ENCODE peak calls at places on chromosome 21, in seven cellular contexts. L is lower lobe of right lung, O is DND-41, T is GM06990, E is WERI-Rb-1, G is hepatocyte, N is fibroblast of villous mesenchyme. F is an unnamed sample.

GRCh38 chr21:14956826-14957225 is 108.0 kb downstream of the NRIP1 start:
- DNase-seq in G (no peak), N (no peak), O (no peak), L (no peak), E (no peak), T (no peak), F (peak; percentile 70)

GRCh38 chr21:40631201-40631600 is 215.8 kb downstream of the DSCAM start:
- DNase-seq in N (no peak), L (no peak), T (no peak), O (no peak), E (no peak), G (no peak), F (peak; percentile 4)

GRCh38 chr21:42406201-42406601 is 2.5 kb downstream of the UBASH3A start:
- DNase-seq in O (peak; percentile 88), T (no peak), G (no peak), N (no peak), E (no peak), L (no peak), F (no peak)

GRCh38 chr21:32083175-32083574 is 195.7 kb downstream of the MIS18A start:
- DNase-seq in O (no peak), T (no peak), G (no peak), N (no peak), E (no peak), L (no peak), F (no peak)

GRCh38 chr21:39136711-39137110 is 46.5 kb downstream of the PSMG1 start:
- DNase-seq in E (no peak), N (peak; percentile 49), O (no peak), G (no peak), T (no peak), L (no peak), F (peak; percentile 35)

GRCh38 chr21:42579456-42580075 is 65.9 kb downstream of the SLC37A1 start:
- DNase-seq in E (no peak), T (no peak), G (no peak), L (no peak), O (no peak), N (no peak), F (no peak)

GRCh38 chr21:37711294-37711844 is 204.9 kb downstream of the KCNJ6 start:
- DNase-seq in T (no peak), O (no peak), L (no peak), E (no peak), N (peak; percentile 46), G (no peak), F (no peak)

GRCh38 chr21:14566889-14567288 is 20.8 kb upstream of the SAMSN1 start:
- DNase-seq in O (no peak), G (no peak), E (no peak), T (no peak), N (no peak), L (no peak), F (no peak)

GRCh38 chr21:29499734-29500343 is 201.1 kb downstream of the BACH1 start:
- DNase-seq in T (no peak), G (no peak), O (peak; percentile 17), E (peak; percentile 80), L (no peak), N (peak; percentile 48), F (peak; percentile 29)

GRCh38 chr21:34075760-34076159 is 2.4 kb downstream of the MRPS6 start:
- DNase-seq in N (peak; percentile 58), L (no peak), O (peak; percentile 57), G (no peak), T (no peak), E (no peak), F (no peak)
- H3K4me3 ChIP-seq in N (peak overlapping the region; percentile 87), L (peak overlapping the region; percentile 73), O (peak overlapping the region; percentile 92), G (peak overlapping the region; percentile 69), T (peak overlapping the region; percentile 88), E (no peak overlapping the region), F (no peak overlapping the region)

DNA sequence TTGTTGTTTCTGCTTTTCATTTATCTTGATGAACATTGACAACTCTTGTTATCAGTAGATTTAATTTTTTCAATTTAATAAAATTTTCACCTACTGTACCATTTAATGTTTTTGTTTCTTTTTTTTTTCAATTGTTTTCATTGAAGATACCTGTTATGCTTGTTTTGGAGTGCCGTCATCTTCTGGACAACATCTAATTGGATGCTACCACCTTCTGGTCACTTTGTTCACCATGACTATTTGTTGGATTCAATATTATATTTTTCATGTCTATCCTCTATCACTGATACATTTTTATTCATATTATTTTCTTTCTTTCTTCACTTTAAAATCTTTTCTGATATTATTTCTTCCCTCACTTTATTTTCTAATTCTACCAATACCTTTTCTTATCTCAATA is 14.0 kb downstream of the KRTAP21-2 start:
- DNase-seq in T (no peak), G (no peak), N (no peak), O (no peak), L (no peak), E (no peak), F (no peak)
- TF ChIP-seq CTCF in T (no peak), G (peak; percentile 16), N (no peak), O (no peak), L (no peak), E (no peak), F (no peak)

DNA sequence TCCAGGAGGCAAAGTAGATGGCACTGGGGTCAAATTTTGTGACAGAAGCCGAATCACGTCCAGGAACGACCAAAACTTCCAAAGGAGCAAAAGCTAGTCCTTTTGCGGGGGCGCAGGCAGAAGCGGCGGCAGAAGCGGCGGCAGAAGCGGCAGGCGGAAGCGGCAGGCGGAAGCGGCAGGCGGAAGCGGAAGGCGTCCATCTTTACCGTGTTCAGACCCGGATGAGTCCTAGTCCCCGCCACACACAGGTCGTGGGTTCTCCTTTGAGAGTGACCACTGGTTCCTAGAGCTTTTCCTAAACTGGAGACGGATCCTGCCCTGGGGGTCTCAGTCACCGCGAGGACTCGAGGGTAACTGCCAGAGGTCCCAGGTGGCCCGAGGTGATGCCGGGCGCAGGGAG is 53.6 kb downstream of the POFUT2 start:
- DNase-seq in T (no peak), E (no peak), G (no peak), N (no peak), O (no peak), L (no peak), F (no peak)
- H3K4me3 ChIP-seq in T (no peak overlapping the region), E (no peak overlapping the region), G (no peak overlapping the region), N (peak overlapping the region; percentile 60), O (no peak overlapping the region), L (no peak overlapping the region), F (no peak overlapping the region)

GRCh38 chr21:43718872-43719747 is at the start of gene PDXK:
- DNase-seq in O (peak; percentile 74), T (peak; percentile 93), N (peak; percentile 88), G (peak; percentile 97), L (peak; percentile 91), E (peak; percentile 88), F (peak; percentile 69)
- TF ChIP-seq CTCF in O (peak; percentile 25), T (peak; percentile 17), N (no peak), G (peak; percentile 12), L (no peak), E (peak; percentile 44), F (no peak)

F was measured in AG10803.